ENCODE peak calls at places on chromosomes 11 and 22, in six cellular contexts. L is AG10803, M is neural crest cell, T is GM06990, F is prostate gland, P is kidney. X is an unnamed sample.

GRCh38 chr22:22616636-22617035 is 27.8 kb upstream of the GGTLC2 start:
- DNase-seq in P (no peak), L (no peak), T (peak; percentile 35), F (no peak), M (no peak), X (peak; percentile 7)

GRCh38 chr11:58866788-58867187 is 22.3 kb upstream of the GLYATL2 start:
- DNase-seq in F (no peak), M (no peak), P (no peak), T (no peak), L (peak; percentile 35), X (no peak)

GRCh38 chr22:42887523-42888507 is 30.7 kb upstream of the ARFGAP3 start:
- DNase-seq in M (no peak), L (no peak), F (no peak), P (no peak), T (no peak), X (no peak)

GRCh38 chr11:65427691-65428577 is 5.3 kb downstream of the NEAT1 start:
- DNase-seq in T (no peak), P (peak; percentile 60), L (peak; percentile 86), F (peak; percentile 71), M (no peak), X (no peak)

GRCh38 chr11:1227551-1228182 is 4.8 kb downstream of the MUC5B start:
- DNase-seq in P (peak; percentile 67), F (no peak), M (no peak), T (no peak), L (no peak), X (no peak)

GRCh38 chr22:47419239-47419638 is 656.8 kb downstream of the TBC1D22A start:
- DNase-seq in L (no peak), P (no peak), F (no peak), T (no peak), M (no peak), X (no peak)

GRCh38 chr22:24875862-24876506 is 70.0 kb downstream of the SGSM1 start:
- DNase-seq in F (no peak), L (no peak), P (no peak), T (no peak), M (peak; percentile 52), X (peak; percentile 16)

GRCh38 chr11:112525270-112525669 is 264.6 kb upstream of the PLET1 start:
- DNase-seq in T (no peak), L (peak; percentile 91), M (no peak), P (no peak), F (no peak), X (no peak)

GRCh38 chr22:42912049-42912448 is 55.0 kb upstream of the ARFGAP3 start:
- DNase-seq in M (no peak), T (no peak), P (no peak), F (no peak), L (no peak), X (no peak)

GRCh38 chr11:93652161-93652597 is 9.3 kb upstream of the CEP295 start:
- DNase-seq in P (no peak), L (peak; percentile 52), T (no peak), F (peak; percentile 40), M (peak; percentile 70), X (peak; percentile 13)

DNA sequence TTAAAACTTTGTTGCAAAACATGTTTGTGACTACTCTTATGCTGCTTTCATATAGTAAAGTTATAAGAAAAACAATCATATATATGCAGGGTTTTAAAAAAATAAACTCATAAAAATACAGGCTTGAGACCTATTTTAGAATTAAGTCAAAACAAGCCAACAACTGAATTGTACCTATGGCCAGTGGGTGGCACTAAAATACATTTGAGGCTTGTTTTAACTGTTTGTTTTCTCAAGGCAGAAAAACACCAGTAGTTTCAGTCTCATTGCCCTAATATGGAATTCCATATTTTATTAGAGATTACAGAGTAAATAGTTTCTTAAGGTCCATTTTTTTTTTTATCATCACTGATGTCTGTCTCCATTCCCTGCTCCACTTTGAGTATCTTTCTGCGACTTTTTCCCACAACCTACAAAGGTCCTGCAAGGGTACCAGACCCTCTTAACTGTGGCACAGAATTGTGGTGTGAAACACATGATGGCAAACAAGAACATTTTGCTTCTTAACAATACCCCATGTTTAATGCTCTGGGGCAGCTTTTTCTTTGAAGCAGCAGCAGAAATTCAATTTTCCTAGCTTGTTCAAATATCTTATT is 8.5 kb upstream of the CCDC89 start:
- DNase-seq in P (no peak), M (no peak), T (peak; percentile 9), F (no peak), L (peak; percentile 64), X (peak; percentile 39)
- TF ChIP-seq CTCF in P (peak; percentile 64), M (peak; percentile 66), T (peak; percentile 39), F (no peak), L (peak; percentile 70), X (peak; percentile 52)

GRCh38 chr22:39654959-39655579 is 84.5 kb downstream of the CACNA1I start:
- DNase-seq in L (no peak), T (no peak), M (no peak), F (no peak), P (no peak), X (no peak)
- TF ChIP-seq CTCF in L (no peak), T (peak; percentile 26), M (peak; percentile 19), F (no peak), P (no peak), X (no peak)

DNA sequence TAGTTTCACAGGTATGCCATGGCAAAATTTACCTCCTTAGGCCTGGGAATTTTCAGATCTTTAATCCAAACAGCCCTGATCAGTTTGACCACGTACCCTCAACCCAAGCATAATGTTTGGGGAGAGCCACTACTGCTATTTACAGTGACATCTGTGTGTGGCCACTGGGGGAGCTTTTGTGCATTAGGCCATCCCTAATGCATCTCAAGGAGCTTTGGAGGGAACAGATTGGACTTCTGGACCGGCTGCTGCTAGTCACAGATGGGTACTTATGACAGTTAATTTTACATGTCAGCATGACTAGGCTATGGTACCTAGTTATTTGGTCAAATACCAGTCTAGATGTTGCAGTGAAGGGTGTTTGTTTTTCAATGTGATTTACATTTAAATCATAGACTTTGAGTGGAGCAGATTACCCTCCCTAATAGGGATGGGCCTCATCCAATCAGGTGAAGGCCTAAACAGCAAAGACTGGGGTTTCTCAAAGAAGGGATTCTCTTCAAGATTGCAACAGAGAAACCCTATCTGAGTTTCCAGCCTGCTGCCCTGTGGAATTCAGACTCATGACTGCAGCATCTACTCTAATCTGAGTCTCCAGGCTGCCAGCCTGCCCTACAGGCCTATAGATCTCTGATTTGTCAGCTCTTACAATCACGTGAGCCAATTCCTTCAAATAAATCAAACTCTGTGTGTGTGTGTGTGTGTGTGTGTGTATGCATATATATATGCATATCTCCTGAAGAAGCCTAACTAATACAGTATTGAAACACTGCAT is 37.9 kb upstream of the GALNT18 start:
- DNase-seq in M (no peak), L (no peak), T (no peak), P (no peak), F (no peak), X (no peak)
- TF ChIP-seq CTCF in M (no peak), L (no peak), T (peak; percentile 55), P (no peak), F (no peak), X (no peak)

GRCh38 chr11:8229299-8230177 is 34.1 kb downstream of the LMO1 start:
- DNase-seq in T (no peak), M (no peak), F (peak; percentile 10), L (no peak), P (no peak), X (peak; percentile 85)

GRCh38 chr11:8231979-8232378 is 31.7 kb downstream of the LMO1 start:
- DNase-seq in P (peak; percentile 37), L (no peak), T (no peak), M (no peak), F (no peak), X (no peak)

GRCh38 chr11:8230921-8231847 is 32.5 kb downstream of the LMO1 start:
- DNase-seq in P (peak; percentile 55), L (no peak), T (no peak), M (no peak), F (no peak), X (no peak)

GRCh38 chr11:8232414-8232813 is 31.3 kb downstream of the LMO1 start:
- DNase-seq in L (no peak), P (peak; percentile 37), F (no peak), M (no peak), T (no peak), X (no peak)

GRCh38 chr11:8230178-8230859 is 33.4 kb downstream of the LMO1 start:
- DNase-seq in T (no peak), F (no peak), L (no peak), M (no peak), P (no peak), X (no peak)
- TF ChIP-seq CTCF in T (peak; percentile 33), F (no peak), L (no peak), M (no peak), P (no peak), X (no peak)

X was measured in RWPE1.